ENCODE peak calls at places on chromosomes 2 and 18, in six cellular contexts. One of them, this sample, is unnamed.

GRCh38 chr2:217799553-217800432 is 203.0 kb downstream of the TNS1 start:
- DNase-seq in endothelial cell of umbilical vein: no peak
- DNase-seq in lower leg skin: peak
- DNase-seq in AG10803: no peak
- DNase-seq in tibial artery: peak
- DNase-seq in cardiac muscle cell: no peak
- DNase-seq in this sample: no peak

GRCh38 chr2:49687873-49688272 is 533.6 kb upstream of the FSHR start:
- DNase-seq in AG10803: no peak
- DNase-seq in lower leg skin: no peak
- DNase-seq in tibial artery: no peak
- DNase-seq in endothelial cell of umbilical vein: no peak
- DNase-seq in cardiac muscle cell: peak
- DNase-seq in this sample: no peak

GRCh38 chr2:237731663-237732062 is 66.9 kb upstream of the RBM44 start:
- DNase-seq in lower leg skin: no peak
- DNase-seq in AG10803: peak
- DNase-seq in tibial artery: no peak
- DNase-seq in cardiac muscle cell: no peak
- DNase-seq in endothelial cell of umbilical vein: peak
- DNase-seq in this sample: no peak

GRCh38 chr18:31497711-31498449 is at the start of gene DSG2:
- DNase-seq in tibial artery: no peak
- DNase-seq in AG10803: no peak
- DNase-seq in lower leg skin: peak
- DNase-seq in endothelial cell of umbilical vein: no peak
- DNase-seq in cardiac muscle cell: peak
- DNase-seq in this sample: peak

GRCh38 chr2:46264447-46264846 is 32.8 kb upstream of the EPAS1 start:
- DNase-seq in endothelial cell of umbilical vein: no peak
- DNase-seq in cardiac muscle cell: no peak
- DNase-seq in AG10803: no peak
- DNase-seq in tibial artery: no peak
- DNase-seq in lower leg skin: no peak
- DNase-seq in this sample: no peak

GRCh38 chr18:9516437-9517064 is 41.2 kb downstream of the RALBP1 start:
- DNase-seq in tibial artery: no peak
- DNase-seq in lower leg skin: no peak
- DNase-seq in AG10803: peak
- DNase-seq in cardiac muscle cell: peak
- DNase-seq in endothelial cell of umbilical vein: peak
- DNase-seq in this sample: no peak

GRCh38 chr2:151762694-151763093 is 28.4 kb upstream of the NEB start:
- DNase-seq in AG10803: peak
- DNase-seq in endothelial cell of umbilical vein: no peak
- DNase-seq in tibial artery: no peak
- DNase-seq in lower leg skin: no peak
- DNase-seq in cardiac muscle cell: no peak
- DNase-seq in this sample: no peak

GRCh38 chr18:40016405-40016804 is 1938.6 kb upstream of the PIK3C3 start:
- DNase-seq in cardiac muscle cell: no peak
- DNase-seq in lower leg skin: no peak
- DNase-seq in tibial artery: no peak
- DNase-seq in AG10803: no peak
- DNase-seq in endothelial cell of umbilical vein: no peak
- DNase-seq in this sample: no peak

GRCh38 chr2:128544321-128545037 is 225.8 kb upstream of the HS6ST1 start:
- DNase-seq in tibial artery: no peak
- DNase-seq in cardiac muscle cell: no peak
- DNase-seq in endothelial cell of umbilical vein: no peak
- DNase-seq in lower leg skin: peak
- DNase-seq in AG10803: no peak
- DNase-seq in this sample: peak

GRCh38 chr2:30394096-30394495 is 53.0 kb upstream of the LCLAT1 start:
- DNase-seq in AG10803: peak
- DNase-seq in cardiac muscle cell: no peak
- DNase-seq in lower leg skin: peak
- DNase-seq in tibial artery: no peak
- DNase-seq in endothelial cell of umbilical vein: no peak
- DNase-seq in this sample: no peak

DNA sequence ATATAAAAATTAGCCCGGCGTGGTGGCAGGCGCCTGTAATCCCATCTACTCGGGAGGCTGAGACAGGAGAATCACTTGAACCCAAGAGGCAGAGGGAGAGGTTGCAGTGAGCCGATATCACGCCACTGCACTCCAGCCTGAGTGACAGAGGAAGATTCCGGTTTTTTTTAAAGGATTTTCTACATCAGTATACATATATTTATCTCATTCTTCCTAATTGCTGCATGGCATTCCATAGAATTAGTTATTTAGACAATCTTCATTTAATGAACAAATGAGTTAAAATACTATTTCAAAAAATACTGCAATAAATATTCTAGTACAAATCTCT is 2.0 kb downstream of the GTF3C2 start:
- DNase-seq in cardiac muscle cell: no peak
- DNase-seq in lower leg skin: no peak
- DNase-seq in tibial artery: no peak
- DNase-seq in endothelial cell of umbilical vein: no peak
- DNase-seq in AG10803: no peak
- DNase-seq in this sample: no peak
- H3K4me3 ChIP-seq in cardiac muscle cell: no peak
- H3K4me3 ChIP-seq in lower leg skin: no peak
- H3K4me3 ChIP-seq in tibial artery: no peak
- H3K4me3 ChIP-seq in endothelial cell of umbilical vein: no peak
- H3K4me3 ChIP-seq in AG10803: no peak
- H3K4me3 ChIP-seq in this sample: no peak

GRCh38 chr18:75160315-75160714 is 48.6 kb downstream of the PTGR3 start:
- DNase-seq in cardiac muscle cell: no peak
- DNase-seq in AG10803: peak
- DNase-seq in endothelial cell of umbilical vein: no peak
- DNase-seq in tibial artery: no peak
- DNase-seq in lower leg skin: peak
- DNase-seq in this sample: no peak

GRCh38 chr18:75162978-75163377 is 46.0 kb downstream of the PTGR3 start:
- DNase-seq in AG10803: no peak
- DNase-seq in cardiac muscle cell: no peak
- DNase-seq in tibial artery: no peak
- DNase-seq in endothelial cell of umbilical vein: no peak
- DNase-seq in lower leg skin: no peak
- DNase-seq in this sample: no peak

GRCh38 chr18:75162467-75162866 is 46.5 kb downstream of the PTGR3 start:
- DNase-seq in endothelial cell of umbilical vein: no peak
- DNase-seq in cardiac muscle cell: no peak
- DNase-seq in AG10803: peak
- DNase-seq in tibial artery: no peak
- DNase-seq in lower leg skin: no peak
- DNase-seq in this sample: no peak

GRCh38 chr18:75163736-75164135 is 45.2 kb downstream of the PTGR3 start:
- DNase-seq in endothelial cell of umbilical vein: no peak
- DNase-seq in tibial artery: no peak
- DNase-seq in lower leg skin: no peak
- DNase-seq in cardiac muscle cell: no peak
- DNase-seq in AG10803: no peak
- DNase-seq in this sample: no peak

DNA sequence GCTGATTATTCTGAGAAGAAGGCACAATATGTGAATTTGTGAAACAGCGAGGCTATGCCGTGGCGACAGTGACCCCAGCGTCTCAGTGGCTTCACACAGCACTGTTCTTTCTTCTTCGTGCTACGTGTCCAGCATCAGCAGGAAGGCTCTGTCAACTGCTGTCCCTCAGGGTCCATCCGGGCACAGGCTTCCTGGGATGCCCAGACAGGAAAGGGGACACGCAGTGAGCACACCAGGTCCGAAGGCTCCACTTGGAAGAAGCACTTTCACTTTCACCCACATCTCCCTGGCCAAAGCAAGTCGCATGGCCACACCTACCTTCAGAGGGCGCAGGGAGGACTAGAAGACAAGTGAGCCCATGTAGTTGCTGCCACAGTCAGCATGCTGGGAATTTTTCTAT is 47.3 kb downstream of the PTGR3 start:
- DNase-seq in endothelial cell of umbilical vein: peak
- DNase-seq in AG10803: peak
- DNase-seq in tibial artery: no peak
- DNase-seq in lower leg skin: no peak
- DNase-seq in cardiac muscle cell: no peak
- DNase-seq in this sample: no peak
- TF ChIP-seq CTCF in endothelial cell of umbilical vein: no peak
- TF ChIP-seq CTCF in AG10803: peak
- TF ChIP-seq CTCF in tibial artery: no peak
- TF ChIP-seq CTCF in lower leg skin: no peak
- TF ChIP-seq CTCF in cardiac muscle cell: no peak
- TF ChIP-seq CTCF in this sample: no peak

GRCh38 chr2:120629241-120629895 is 106.3 kb upstream of the GLI2 start:
- DNase-seq in AG10803: no peak
- DNase-seq in endothelial cell of umbilical vein: no peak
- DNase-seq in cardiac muscle cell: no peak
- DNase-seq in lower leg skin: peak
- DNase-seq in tibial artery: peak
- DNase-seq in this sample: peak

GRCh38 chr2:120630031-120630701 is 105.5 kb upstream of the GLI2 start:
- DNase-seq in tibial artery: peak
- DNase-seq in endothelial cell of umbilical vein: no peak
- DNase-seq in AG10803: no peak
- DNase-seq in cardiac muscle cell: no peak
- DNase-seq in lower leg skin: peak
- DNase-seq in this sample: peak

GRCh38 chr2:120626566-120626965 is 109.1 kb upstream of the GLI2 start:
- DNase-seq in AG10803: no peak
- DNase-seq in cardiac muscle cell: no peak
- DNase-seq in lower leg skin: peak
- DNase-seq in tibial artery: peak
- DNase-seq in endothelial cell of umbilical vein: no peak
- DNase-seq in this sample: peak

GRCh38 chr2:120625865-120626560 is 109.7 kb upstream of the GLI2 start:
- DNase-seq in AG10803: no peak
- DNase-seq in endothelial cell of umbilical vein: no peak
- DNase-seq in cardiac muscle cell: no peak
- DNase-seq in lower leg skin: peak
- DNase-seq in tibial artery: peak
- DNase-seq in this sample: peak

GRCh38 chr2:120628248-120628647 is 107.4 kb upstream of the GLI2 start:
- DNase-seq in endothelial cell of umbilical vein: no peak
- DNase-seq in cardiac muscle cell: no peak
- DNase-seq in AG10803: no peak
- DNase-seq in lower leg skin: no peak
- DNase-seq in tibial artery: no peak
- DNase-seq in this sample: peak
- H3K4me3 ChIP-seq in endothelial cell of umbilical vein: no peak
- H3K4me3 ChIP-seq in cardiac muscle cell: no peak
- H3K4me3 ChIP-seq in AG10803: no peak
- H3K4me3 ChIP-seq in lower leg skin: no peak
- H3K4me3 ChIP-seq in tibial artery: no peak
- H3K4me3 ChIP-seq in this sample: no peak

GRCh38 chr2:219028996-219029828 is 12.1 kb downstream of the CFAP65 start:
- DNase-seq in AG10803: no peak
- DNase-seq in cardiac muscle cell: no peak
- DNase-seq in endothelial cell of umbilical vein: no peak
- DNase-seq in tibial artery: no peak
- DNase-seq in lower leg skin: no peak
- DNase-seq in this sample: peak
- TF ChIP-seq CTCF in AG10803: no peak
- TF ChIP-seq CTCF in cardiac muscle cell: no peak
- TF ChIP-seq CTCF in endothelial cell of umbilical vein: no peak
- TF ChIP-seq CTCF in tibial artery: no peak
- TF ChIP-seq CTCF in lower leg skin: no peak
- TF ChIP-seq CTCF in this sample: no peak

This sample was measured in spleen.